ENCODE peak calls at places on chromosomes 5 and 9, in four cellular contexts. M is endothelial cell of umbilical vein, W is H1, Y is breast epithelium. S is an unnamed sample.

GRCh38 chr9:16417749-16418148 is 452.7 kb downstream of the BNC2 start:
- DNase-seq in M (peak), Y (no peak), W (no peak), S (no peak)

GRCh38 chr5:35436441-35437057 is 181.1 kb upstream of the SPEF2 start:
- DNase-seq in W (no peak), Y (no peak), M (peak), S (no peak)

GRCh38 chr5:122896598-122897282 is 51.3 kb downstream of the SNX24 start:
- DNase-seq in Y (no peak), W (no peak), M (peak), S (no peak)

GRCh38 chr9:22739712-22740111 is 293.1 kb downstream of the DMRTA1 start:
- DNase-seq in Y (no peak), W (no peak), M (no peak), S (no peak)

GRCh38 chr9:1102010-1102712 is 52.0 kb downstream of the DMRT2 start:
- DNase-seq in Y (no peak), M (no peak), W (no peak), S (no peak)

GRCh38 chr9:126699401-126699851 is 85.7 kb downstream of the LMX1B start:
- DNase-seq in M (no peak), Y (no peak), W (no peak), S (peak)

GRCh38 chr9:106916491-106917235 is 53.7 kb downstream of the ZNF462 start:
- DNase-seq in Y (peak), M (peak), W (no peak), S (no peak)

GRCh38 chr9:95171001-95171400 is 146.5 kb downstream of the FANCC start:
- DNase-seq in W (no peak), M (peak), Y (no peak), S (no peak)

GRCh38 chr5:127854520-127854919 is 151.3 kb downstream of the CCDC192 start:
- DNase-seq in M (no peak), W (no peak), Y (no peak), S (no peak)

GRCh38 chr5:9176641-9177040 is 369.2 kb downstream of the SEMA5A start:
- DNase-seq in M (no peak), W (no peak), Y (no peak), S (no peak)

GRCh38 chr5:76273491-76273890 is 129.6 kb upstream of the IQGAP2 start:
- DNase-seq in Y (no peak), W (no peak), M (no peak), S (no peak)

GRCh38 chr9:73154760-73155159 is 3.1 kb downstream of the ANXA1 start:
- DNase-seq in M (peak), W (no peak), Y (no peak), S (no peak)

GRCh38 chr9:15182003-15182695 is 124.9 kb downstream of the TTC39B start:
- DNase-seq in M (no peak), Y (no peak), W (no peak), S (no peak)

GRCh38 chr5:109911731-109912130 is 222.0 kb downstream of the MAN2A1 start:
- DNase-seq in M (no peak), W (no peak), Y (no peak), S (no peak)

GRCh38 chr5:76610196-76610595 is 13.0 kb downstream of the F2RL2 start:
- DNase-seq in M (no peak), W (no peak), Y (no peak), S (no peak)

GRCh38 chr5:181188700-181189362 is 16.2 kb downstream of the TRIM7 start:
- DNase-seq in W (peak), M (peak), Y (peak), S (peak)

GRCh38 chr9:108087781-108088180 is 598.2 kb upstream of the KLF4 start:
- DNase-seq in W (no peak), Y (peak), M (no peak), S (no peak)

GRCh38 chr5:88145603-88146467 is 122.8 kb downstream of the TMEM161B start:
- DNase-seq in M (no peak), W (peak), Y (no peak), S (no peak)

GRCh38 chr9:21095561-21095960 is 17.8 kb upstream of the IFNB1 start:
- DNase-seq in Y (no peak), M (no peak), W (no peak), S (no peak)

GRCh38 chr9:79917417-79917816 is 345.7 kb downstream of the TLE4 start:
- DNase-seq in W (no peak), Y (no peak), M (no peak), S (no peak)

GRCh38 chr5:164360589-164360988 is 855.2 kb downstream of the MAT2B start:
- DNase-seq in M (no peak), Y (no peak), W (no peak), S (no peak)

GRCh38 chr9:92734931-92735906 is 29.4 kb downstream of the BICD2 start:
- DNase-seq in M (no peak), Y (no peak), W (no peak), S (peak)

GRCh38 chr9:22008662-22009562 is at the start of gene CDKN2B:
- DNase-seq in W (peak), Y (peak), M (peak), S (peak)

GRCh38 chr9:87305123-87305522 is 192.5 kb upstream of the DAPK1 start:
- DNase-seq in W (no peak), Y (no peak), M (no peak), S (no peak)

GRCh38 chr5:138824924-138825863 is 49.9 kb downstream of the LRRTM2 start:
- DNase-seq in M (peak), Y (no peak), W (no peak), S (no peak)

GRCh38 chr9:112404367-112404979 is 24.6 kb downstream of the HSDL2 start:
- DNase-seq in M (no peak), W (no peak), Y (no peak), S (no peak)

GRCh38 chr9:115944166-115944948 is 209.2 kb upstream of the PAPPA start:
- DNase-seq in W (no peak), Y (peak), M (peak), S (no peak)

GRCh38 chr5:77852514-77853352 is 76.6 kb upstream of the TBCA start:
- DNase-seq in Y (no peak), M (peak), W (peak), S (peak)

GRCh38 chr5:31965227-31965626 is 208.9 kb downstream of the GOLPH3 start:
- DNase-seq in M (no peak), W (no peak), Y (no peak), S (no peak)

GRCh38 chr9:94791431-94791830 is 64.9 kb downstream of the AOPEP start:
- DNase-seq in W (no peak), M (no peak), Y (no peak), S (no peak)

GRCh38 chr5:87110721-87111120 is 157.0 kb upstream of the RASA1 start:
- DNase-seq in W (no peak), Y (no peak), M (no peak), S (no peak)

GRCh38 chr5:78805-79149 is 13.2 kb upstream of the PLEKHG4B start:
- DNase-seq in M (no peak), Y (no peak), W (no peak), S (no peak)

GRCh38 chr5:95620870-95621838 is 1.3 kb downstream of the GPR150 start:
- DNase-seq in W (peak), Y (no peak), M (peak), S (peak)

DNA sequence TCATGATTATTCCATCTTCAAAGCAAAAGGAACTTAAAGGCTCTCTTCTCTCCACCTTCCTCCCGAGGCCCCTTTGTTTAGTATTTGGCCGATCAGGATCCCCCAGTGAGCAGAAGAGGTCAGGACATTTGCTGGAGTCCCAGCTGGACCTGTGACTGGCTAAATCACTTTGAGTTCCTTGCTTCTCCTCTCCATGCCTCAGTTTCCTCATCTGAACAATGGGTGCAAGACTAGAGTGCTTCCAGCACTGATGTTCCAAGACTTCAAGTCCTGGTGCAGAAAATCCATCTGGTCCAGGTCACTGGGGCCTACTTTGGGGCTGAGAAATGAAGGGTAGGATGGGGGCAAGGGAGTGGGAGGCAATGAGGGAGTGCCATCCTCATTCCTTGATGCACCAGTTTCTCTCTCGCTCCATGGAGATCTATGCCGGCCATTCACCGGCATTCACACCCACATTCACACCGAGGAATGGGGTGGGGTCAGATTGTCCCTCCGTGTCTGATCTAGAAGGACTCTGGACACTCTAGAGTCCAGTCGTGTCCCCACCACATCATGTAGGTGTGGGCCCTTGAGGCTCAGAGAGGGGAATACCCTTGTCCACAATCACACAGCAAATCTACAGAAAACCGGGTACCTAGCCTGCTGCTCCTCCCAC is 38.7 kb upstream of the IL17B start:
- DNase-seq in Y (no peak), W (no peak), M (no peak), S (peak)
- H3K27ac ChIP-seq in Y (peak), W (no peak), M (no peak), S (peak)

GRCh38 chr9:37730840-37731239 is 22.8 kb upstream of the TRMT10B start:
- DNase-seq in W (no peak), M (no peak), Y (no peak), S (no peak)
- TF ChIP-seq POLR2AphosphoS5 in W (no peak), M (no peak), Y (no peak), S (no peak)

DNA sequence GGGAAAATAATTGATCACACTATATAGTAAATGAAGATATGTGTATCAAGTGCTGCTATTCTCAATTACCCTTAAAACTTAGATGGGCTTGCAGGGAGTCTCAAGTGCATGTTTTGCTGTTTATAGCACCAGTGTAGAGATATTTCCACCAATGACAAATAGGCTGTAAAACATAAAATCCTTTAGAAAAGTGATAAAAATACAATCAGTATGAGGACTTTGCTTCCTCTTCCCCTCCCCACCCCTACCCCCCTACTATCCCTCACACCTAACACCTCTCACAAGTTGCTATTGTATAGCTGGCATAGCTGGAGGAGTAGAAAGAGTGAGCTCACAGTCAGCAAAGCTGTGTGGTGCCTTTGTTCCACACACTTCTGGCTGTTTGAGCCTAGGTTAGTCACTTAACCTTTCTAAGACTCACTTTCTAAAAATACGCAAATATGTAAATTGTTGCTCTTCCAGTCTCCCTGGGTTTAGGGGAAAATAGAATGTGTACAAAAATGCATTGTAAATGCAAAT is 93.1 kb downstream of the PDE4D start:
- DNase-seq in Y (no peak), W (no peak), M (no peak), S (no peak)
- TF ChIP-seq CTCF in Y (no peak), W (no peak), M (no peak), S (no peak)

GRCh38 chr5:134246771-134247329 is 21.0 kb upstream of the PPP2CA start:
- DNase-seq in W (no peak), M (no peak), Y (no peak), S (no peak)
- H3K27ac ChIP-seq in W (no peak), M (no peak), Y (peak), S (no peak)

GRCh38 chr9:12155731-12156130 is 537.5 kb upstream of the TYRP1 start:
- DNase-seq in Y (no peak), M (no peak), W (no peak), S (no peak)
- TF ChIP-seq POLR2AphosphoS5 in Y (no peak), M (no peak), W (no peak), S (no peak)